ENCODE peak calls at places on chromosomes 3 and 15, in seven cellular contexts. O is H9, X is keratinocyte, V is IMR-90, C is fibroblast of lung, K is PC-3, J is endothelial cell of umbilical vein. T is an unnamed sample.

GRCh38 chr3:101938262-101938847 is 89.0 kb downstream of the NFKBIZ start:
- DNase-seq in O (no peak), X (no peak), V (no peak), C (no peak), K (no peak), J (peak; percentile 29), T (no peak)

GRCh38 chr15:68589783-68590710 is 11.3 kb downstream of the CORO2B start:
- DNase-seq in O (no peak), X (no peak), V (no peak), C (no peak), K (no peak), J (no peak), T (no peak)

GRCh38 chr15:67512140-67512539 is 8.8 kb upstream of the C15orf61 start:
- DNase-seq in O (no peak), X (no peak), V (no peak), C (no peak), K (no peak), J (no peak), T (no peak)

GRCh38 chr15:80570553-80570952 is 124.6 kb upstream of the ABHD17C start:
- DNase-seq in O (peak; percentile 8), X (no peak), V (no peak), C (no peak), K (no peak), J (no peak), T (peak; percentile 22)

GRCh38 chr3:177521305-177521704 is 324.0 kb upstream of the TBL1XR1 start:
- DNase-seq in O (peak; percentile 72), X (no peak), V (no peak), C (no peak), K (peak; percentile 92), J (no peak), T (peak; percentile 79)

GRCh38 chr3:190366145-190366544 is 21.8 kb upstream of the CLDN16 start:
- DNase-seq in O (no peak), X (no peak), V (no peak), C (no peak), K (peak; percentile 70), J (no peak), T (no peak)

GRCh38 chr15:48577495-48577894 is 68.0 kb downstream of the FBN1 start:
- DNase-seq in O (no peak), X (no peak), V (no peak), C (peak; percentile 59), K (no peak), J (peak; percentile 48), T (no peak)

GRCh38 chr3:31252216-31253185 is 280.2 kb upstream of the STT3B start:
- DNase-seq in O (no peak), X (no peak), V (no peak), C (no peak), K (no peak), J (no peak), T (no peak)

GRCh38 chr3:141412936-141413354 is 44.6 kb downstream of the ZBTB38 start:
- DNase-seq in O (no peak), X (no peak), V (peak; percentile 85), C (peak; percentile 87), K (no peak), J (peak; percentile 95), T (no peak)

GRCh38 chr3:123365450-123366143 is 83.3 kb downstream of the ADCY5 start:
- DNase-seq in O (peak; percentile 70), X (no peak), V (peak; percentile 21), C (no peak), K (peak; percentile 75), J (no peak), T (peak; percentile 88)

GRCh38 chr3:123159926-123160635 is 41.7 kb upstream of the SEC22A start:
- DNase-seq in O (no peak), X (no peak), V (peak; percentile 62), C (peak; percentile 54), K (no peak), J (no peak), T (peak; percentile 32)

GRCh38 chr15:31313223-31313622 is 13.4 kb upstream of the KLF13 start:
- DNase-seq in O (no peak), X (no peak), V (no peak), C (no peak), K (no peak), J (no peak), T (no peak)

GRCh38 chr3:161409858-161410257 is 38.5 kb upstream of the SPTSSB start:
- DNase-seq in O (no peak), X (no peak), V (no peak), C (no peak), K (peak; percentile 86), J (no peak), T (no peak)

GRCh38 chr3:169295126-169295525 is 368.4 kb downstream of the MECOM start:
- DNase-seq in O (no peak), X (no peak), V (peak; percentile 42), C (peak; percentile 13), K (peak; percentile 52), J (peak; percentile 71), T (no peak)

DNA sequence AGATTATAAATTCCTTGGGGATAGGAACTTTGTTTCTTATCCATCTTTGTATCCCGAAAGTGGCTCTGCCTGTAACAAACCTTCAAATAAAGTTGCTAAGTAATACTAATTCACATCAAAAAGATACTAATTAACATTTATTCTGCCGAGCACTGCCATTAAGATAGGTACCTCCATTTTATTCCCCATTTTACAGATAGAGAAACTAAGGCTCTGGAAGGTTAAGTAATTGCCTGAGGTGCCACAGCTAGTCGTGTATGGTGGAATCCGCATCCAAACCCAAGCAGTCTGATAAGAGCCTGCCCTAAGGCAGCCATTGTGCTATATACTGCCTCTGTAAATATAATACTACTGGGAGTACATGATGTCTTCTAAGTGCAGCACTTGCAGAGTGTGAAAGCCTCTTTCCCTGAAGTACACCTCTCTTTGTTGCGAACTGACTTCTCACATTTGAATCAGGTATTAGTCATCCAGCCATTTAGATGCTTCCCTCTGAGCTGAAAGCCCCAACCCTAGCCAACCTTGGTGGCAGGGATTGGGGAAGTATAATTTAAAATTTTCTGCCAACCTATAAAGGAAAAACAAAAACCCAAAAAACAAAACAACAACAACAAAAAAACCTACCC is 78.5 kb upstream of the CHD2 start:
- DNase-seq in O (no peak), X (no peak), V (peak; percentile 49), C (peak; percentile 72), K (peak; percentile 70), J (no peak), T (no peak)
- H3K9ac ChIP-seq in O (no peak overlapping the region), X (peak overlapping the region; percentile 8), V (no peak overlapping the region), C (no peak overlapping the region), K (peak overlapping the region; percentile 77), J (no peak overlapping the region), T (no peak overlapping the region)

GRCh38 chr3:105152987-105153386 is 213.7 kb upstream of the ALCAM start:
- DNase-seq in O (no peak), X (no peak), V (no peak), C (no peak), K (no peak), J (no peak), T (no peak)
- H3K4me1 ChIP-seq in O (peaks cover 2% of the 10 kb centered on the region), X (no peaks in the 10 kb centered on the region), V (peaks cover 2% of the 10 kb centered on the region), C (no peaks in the 10 kb centered on the region), K (no peaks in the 10 kb centered on the region), J (no peaks in the 10 kb centered on the region), T (no peaks in the 10 kb centered on the region)

GRCh38 chr15:45347989-45348388 is 30.4 kb downstream of the GATM start:
- DNase-seq in O (no peak), X (no peak), V (no peak), C (no peak), K (no peak), J (no peak), T (no peak)
- TF ChIP-seq CTCF in O (no peak), X (no peak), V (no peak), C (no peak), K (no peak), J (no peak), T (no peak)

GRCh38 chr3:195835791-195836190 is 24.1 kb upstream of the MUC4 start:
- DNase-seq in O (no peak), X (no peak), V (no peak), C (no peak), K (no peak), J (no peak), T (no peak)
- H3K9ac ChIP-seq in O (no peak overlapping the region), X (no peak overlapping the region), V (no peak overlapping the region), C (no peak overlapping the region), K (no peak overlapping the region), J (no peak overlapping the region), T (no peak overlapping the region)

DNA sequence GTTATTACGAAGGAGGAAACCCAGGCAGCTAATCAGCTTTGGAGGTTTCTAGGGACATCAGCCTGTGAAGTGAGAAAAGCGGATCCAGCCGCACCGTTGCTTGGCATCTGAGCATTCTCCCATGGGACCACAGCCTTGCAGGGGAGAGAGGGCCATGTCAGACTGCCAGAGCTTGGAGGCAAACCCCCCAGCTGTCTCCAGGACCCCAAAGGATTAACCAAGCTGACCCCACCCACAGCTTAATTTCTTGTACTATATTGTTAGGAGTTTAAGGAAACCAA is 5.1 kb downstream of the IGDCC3 start:
- DNase-seq in O (no peak), X (no peak), V (no peak), C (no peak), K (no peak), J (no peak), T (no peak)
- H3K4me1 ChIP-seq in O (peaks cover 13% of the 10 kb centered on the region), X (peaks cover 2% of the 10 kb centered on the region), V (peaks cover 3% of the 10 kb centered on the region), C (no peaks in the 10 kb centered on the region), K (peaks cover 1% of the 10 kb centered on the region), J (peaks cover 3% of the 10 kb centered on the region), T (peaks cover 21% of the 10 kb centered on the region)

GRCh38 chr3:28915711-28916481 is 365.0 kb upstream of the RBMS3 start:
- DNase-seq in O (peak; percentile 43), X (no peak), V (peak; percentile 91), C (peak; percentile 78), K (peak; percentile 68), J (peak; percentile 80), T (peak; percentile 76)
- TF ChIP-seq CTCF in O (peak; percentile 39), X (peak; percentile 57), V (peak; percentile 51), C (no peak), K (peak; percentile 60), J (peak; percentile 37), T (peak; percentile 46)

DNA sequence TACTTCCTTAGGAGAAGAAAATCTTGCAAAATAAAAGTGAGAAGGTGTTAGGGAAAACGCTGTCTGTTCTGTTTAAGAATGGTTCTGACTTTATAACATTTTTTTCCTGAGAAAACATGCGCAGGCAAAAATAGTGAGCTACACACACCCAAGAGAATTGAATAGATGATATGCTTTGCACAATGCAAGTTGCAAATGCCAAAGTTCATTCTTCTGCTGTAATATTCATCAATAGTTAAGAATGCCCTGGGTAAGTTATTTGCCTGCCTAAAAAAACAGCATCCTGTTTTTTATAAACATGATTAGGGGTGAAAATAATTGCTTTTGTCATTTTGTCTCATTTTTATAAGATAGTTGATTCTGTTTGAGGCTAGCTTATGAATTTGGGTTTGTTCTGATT is 99.4 kb downstream of the DTWD1 start:
- DNase-seq in O (no peak), X (no peak), V (no peak), C (no peak), K (no peak), J (no peak), T (no peak)
- H3K9ac ChIP-seq in O (no peak overlapping the region), X (no peak overlapping the region), V (no peak overlapping the region), C (no peak overlapping the region), K (no peak overlapping the region), J (no peak overlapping the region), T (no peak overlapping the region)

T was measured in endodermal cell.